ENCODE peak calls at places on chromosomes 3 and 15, in seven cellular contexts. S is amniotic epithelial cell; W is stimulated activated CD8-positive, alpha-beta memory T cell treated with anti-CD3 and anti-CD28 coated beads, Interleukin-7, amount 100 ng/mL, for 24 hours; B is A549; K is nephron progenitor cell; H is CD4-positive, alpha-beta memory T cell; N is HuH-7. P is an unnamed sample.

GRCh38 chr3:39260957-39261356 is 18.9 kb downstream of the CX3CR1 start:
- DNase-seq in S (peak; percentile 93), W (no peak), B (peak; percentile 89), K (no peak), H (peak; percentile 90), N (peak; percentile 45), P (no peak)

GRCh38 chr3:117706037-117706436 is 996.5 kb downstream of the TUSC7 start:
- DNase-seq in S (no peak), W (no peak), B (no peak), K (no peak), H (no peak), N (no peak), P (no peak)

GRCh38 chr3:183227586-183227985 is 25.5 kb upstream of the B3GNT5 start:
- DNase-seq in S (no peak), W (no peak), B (no peak), K (no peak), H (no peak), N (no peak), P (no peak)

GRCh38 chr3:55446860-55447259 is 40.2 kb downstream of the WNT5A start:
- DNase-seq in S (no peak), W (no peak), B (no peak), K (no peak), H (no peak), N (no peak), P (no peak)

GRCh38 chr15:40097968-40098476 is 10.7 kb downstream of the BMF start:
- DNase-seq in S (no peak), W (no peak), B (no peak), K (no peak), H (no peak), N (no peak), P (no peak)

GRCh38 chr15:87610366-87610765 is 646.2 kb downstream of the NTRK3 start:
- DNase-seq in S (peak; percentile 88), W (no peak), B (no peak), K (no peak), H (no peak), N (no peak), P (no peak)

GRCh38 chr15:94312946-94313345 is 81.6 kb downstream of the MCTP2 start:
- DNase-seq in S (peak; percentile 86), W (no peak), B (no peak), K (no peak), H (no peak), N (no peak), P (no peak)

GRCh38 chr3:143247007-143247563 is 127.5 kb downstream of the CHST2 start:
- DNase-seq in S (no peak), W (no peak), B (no peak), K (no peak), H (no peak), N (no peak), P (no peak)

GRCh38 chr3:15314276-15314675 is 18.1 kb downstream of the SH3BP5 start:
- DNase-seq in S (no peak), W (no peak), B (no peak), K (no peak), H (no peak), N (no peak), P (no peak)

GRCh38 chr3:16067837-16068471 is 106.5 kb upstream of the GALNT15 start:
- DNase-seq in S (peak; percentile 32), W (no peak), B (peak; percentile 48), K (no peak), H (no peak), N (no peak), P (no peak)

GRCh38 chr3:157248590-157249425 is 88.9 kb upstream of the CCNL1 start:
- DNase-seq in S (peak; percentile 88), W (no peak), B (peak; percentile 27), K (no peak), H (no peak), N (no peak), P (peak; percentile 39)

GRCh38 chr15:70327328-70328136 is 229.8 kb upstream of the TLE3 start:
- DNase-seq in S (peak; percentile 41), W (no peak), B (no peak), K (no peak), H (no peak), N (no peak), P (peak; percentile 78)